ENCODE peak calls at places on chromosomes 3 and 15, in seven cellular contexts. G is A549, O is suprapubic skin, C is heart left ventricle, W is endothelial cell of umbilical vein, Z is uterus, P is stomach. Y is an unnamed sample.

GRCh38 chr3:63279000-63279366 is 875 bp downstream of the SYNPR start:
- DNase-seq in Z (no peak), O (no peak), W (no peak), P (no peak), C (no peak), G (no peak), Y (no peak)

GRCh38 chr15:51622269-51623180 is at the start of gene DMXL2:
- DNase-seq in W (peak), Z (peak), G (peak), O (peak), C (peak), P (peak), Y (peak)

GRCh38 chr3:185866555-185866954 is 41.7 kb upstream of the IGF2BP2 start:
- DNase-seq in C (no peak), Z (no peak), P (no peak), W (no peak), O (no peak), G (no peak), Y (no peak)

GRCh38 chr15:44536298-44536961 is 517 bp upstream of the EIF3J start:
- DNase-seq in O (peak), P (peak), Z (no peak), W (peak), G (no peak), C (peak), Y (peak)

GRCh38 chr3:186598108-186598784 is 14.6 kb upstream of the AHSG start:
- DNase-seq in P (no peak), O (no peak), Z (no peak), C (peak), W (no peak), G (no peak), Y (no peak)

GRCh38 chr15:74664028-74664616 is 31.7 kb downstream of the EDC3 start:
- DNase-seq in Z (peak), G (peak), P (peak), O (no peak), C (no peak), W (peak), Y (no peak)

GRCh38 chr15:41561777-41562145 is 2.7 kb downstream of the TYRO3 start:
- DNase-seq in W (peak), O (no peak), C (peak), G (no peak), P (no peak), Z (peak), Y (no peak)

GRCh38 chr15:95644476-95644875 is 686.0 kb upstream of the NR2F2 start:
- DNase-seq in G (no peak), C (peak), P (no peak), Z (peak), O (no peak), W (no peak), Y (no peak)

GRCh38 chr3:184377882-184378445 is at the start of gene THPO:
- DNase-seq in W (no peak), G (no peak), C (no peak), Z (peak), O (peak), P (no peak), Y (no peak)
- TF ChIP-seq POLR2A in W (no peak), G (no peak), C (no peak), Z (no peak), O (no peak), P (no peak), Y (no peak)

DNA sequence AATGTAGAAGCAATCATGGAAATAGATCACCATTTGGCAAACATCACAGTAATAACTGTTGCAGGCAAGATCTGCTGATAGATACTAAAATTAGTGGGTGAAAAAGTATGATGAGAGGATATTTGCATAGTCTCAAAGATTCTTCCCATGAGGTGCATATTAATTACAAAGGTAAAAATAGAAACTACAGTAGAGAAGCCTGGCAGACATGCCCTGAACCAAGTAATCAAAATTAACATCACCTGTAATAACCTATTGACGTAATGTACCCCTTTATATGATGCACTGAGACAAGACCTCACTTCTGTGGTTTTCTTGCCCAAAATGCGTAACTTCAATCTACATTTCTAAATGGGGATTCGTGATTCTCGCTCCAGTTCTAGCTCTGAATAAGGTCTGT is 14.4 kb downstream of the POMGNT2 start:
- DNase-seq in P (no peak), O (no peak), C (no peak), Z (no peak), G (no peak), W (no peak), Y (no peak)
- H3K27ac ChIP-seq in P (no peak), O (no peak), C (no peak), Z (peak), G (no peak), W (no peak), Y (no peak)

DNA sequence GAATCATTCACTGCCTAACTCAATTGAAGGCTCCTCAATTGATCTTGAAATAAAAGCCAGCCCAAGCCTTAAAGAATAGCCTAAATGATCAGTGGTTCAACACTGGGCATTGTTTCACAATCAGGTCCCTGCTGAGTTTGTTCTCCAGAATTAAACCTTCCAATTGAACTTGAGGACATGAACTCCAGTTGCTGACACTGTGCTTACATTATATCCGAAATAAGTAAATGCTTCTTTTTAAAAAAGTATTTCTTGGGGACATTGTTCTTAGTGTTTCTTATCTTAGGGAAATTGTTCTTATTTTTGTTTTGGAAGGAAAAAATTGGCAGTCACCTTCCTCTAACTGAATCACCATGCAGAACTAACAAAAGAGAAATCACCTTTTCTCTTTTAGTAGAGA is 450.2 kb downstream of the RBMS3 start:
- DNase-seq in Z (no peak), P (no peak), W (peak), G (no peak), C (no peak), O (no peak), Y (no peak)
- TF ChIP-seq CTCF in Z (no peak), P (no peak), W (no peak), G (no peak), C (no peak), O (no peak), Y (no peak)

GRCh38 chr15:34329006-34329405 is 8.6 kb downstream of the SLC12A6 start:
- DNase-seq in W (no peak), O (no peak), P (no peak), Z (no peak), G (no peak), C (no peak), Y (no peak)

GRCh38 chr15:34330279-34330678 is 7.3 kb downstream of the SLC12A6 start:
- DNase-seq in C (no peak), P (no peak), W (no peak), O (no peak), Z (no peak), G (no peak), Y (no peak)

GRCh38 chr15:34335176-34335575 is 2.4 kb downstream of the SLC12A6 start:
- DNase-seq in G (no peak), P (no peak), O (no peak), C (no peak), W (peak), Z (no peak), Y (no peak)

GRCh38 chr15:34334676-34335075 is 2.9 kb downstream of the SLC12A6 start:
- DNase-seq in G (no peak), W (peak), C (no peak), Z (no peak), O (no peak), P (no peak), Y (no peak)

GRCh38 chr15:34331809-34332208 is 5.8 kb downstream of the SLC12A6 start:
- DNase-seq in P (no peak), W (no peak), C (no peak), Z (no peak), O (no peak), G (no peak), Y (no peak)
- TF ChIP-seq POLR2A in P (no peak), W (no peak), C (no peak), Z (no peak), O (no peak), G (no peak), Y (no peak)

GRCh38 chr3:129658156-129658843 is 51.8 kb upstream of the PLXND1 start:
- DNase-seq in C (no peak), O (no peak), G (no peak), Z (no peak), P (no peak), W (peak), Y (no peak)
- H3K27ac ChIP-seq in C (peak), O (peak), G (peak), Z (peak), P (no peak), W (peak), Y (peak)

GRCh38 chr15:22810033-22810734 is 23.7 kb downstream of the NIPA1 start:
- DNase-seq in Z (no peak), W (no peak), C (no peak), G (no peak), O (peak), P (no peak), Y (no peak)

GRCh38 chr15:22813844-22814243 is 24.6 kb upstream of the NIPA2 start:
- DNase-seq in P (no peak), C (no peak), G (no peak), W (no peak), O (no peak), Z (no peak), Y (no peak)

GRCh38 chr15:22808761-22809280 is 22.4 kb downstream of the NIPA1 start:
- DNase-seq in P (no peak), O (peak), Z (no peak), W (no peak), C (no peak), G (no peak), Y (no peak)

GRCh38 chr15:22810735-22811338 is 24.4 kb downstream of the NIPA1 start:
- DNase-seq in C (no peak), O (peak), W (no peak), P (no peak), Z (no peak), G (no peak), Y (no peak)

DNA sequence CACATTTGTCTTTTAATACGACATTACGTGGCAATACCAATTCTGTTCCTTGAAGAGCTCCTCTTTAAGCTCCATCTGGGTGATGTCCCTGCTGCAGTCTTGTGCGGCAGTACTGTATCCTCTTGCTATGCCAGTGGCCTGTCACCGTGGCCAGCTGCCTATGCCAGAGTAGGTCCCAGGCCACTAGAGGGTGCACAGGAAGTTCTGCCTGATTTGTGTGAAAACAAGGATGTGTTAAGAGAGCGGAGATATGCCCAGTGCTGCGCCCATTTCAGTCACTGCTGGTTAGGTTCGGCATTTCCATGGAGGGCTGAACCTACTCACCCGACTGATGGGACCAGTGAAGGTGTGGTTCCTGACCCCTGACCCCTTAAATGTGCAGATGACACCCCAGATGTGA is 25.2 kb downstream of the NIPA1 start:
- DNase-seq in P (peak), G (peak), Z (no peak), W (no peak), C (no peak), O (peak), Y (no peak)
- TF ChIP-seq CTCF in P (no peak), G (peak), Z (no peak), W (peak), C (no peak), O (no peak), Y (no peak)

Y was measured in esophagus squamous epithelium.